ENCODE peak calls at places on chromosomes 13 and 19, in nine cellular contexts. P is colonic mucosa, J is GM13976, V is ascending aorta, L is H9, R is osteocyte, X is fibroblast of lung, B is transverse colon, N is cardiac fibroblast. S is an unnamed sample.

GRCh38 chr13:26488236-26489028 is 69.1 kb upstream of the WASF3 start:
- DNase-seq in P (no peak), J (no peak), V (peak), L (no peak), R (no peak), X (no peak), B (no peak), N (no peak), S (no peak)

GRCh38 chr19:53945441-53945840 is 17.3 kb upstream of the CACNG8 start:
- DNase-seq in P (no peak), J (no peak), V (no peak), L (peak), R (no peak), X (no peak), B (no peak), N (peak), S (no peak)

GRCh38 chr13:30377312-30377685 is 45.0 kb upstream of the UBE2L5 start:
- DNase-seq in P (no peak), J (no peak), V (no peak), L (no peak), R (no peak), X (no peak), B (no peak), N (no peak), S (no peak)

GRCh38 chr19:49073514-49074378 is 1.2 kb upstream of the KCNA7 start:
- DNase-seq in P (no peak), J (no peak), V (no peak), L (peak), R (no peak), X (no peak), B (no peak), N (peak), S (no peak)

GRCh38 chr13:112435973-112436372 is 59.8 kb downstream of the SPACA7 start:
- DNase-seq in P (no peak), J (no peak), V (no peak), L (no peak), R (peak), X (no peak), B (no peak), N (no peak), S (no peak)

GRCh38 chr13:77300176-77301141 is 26.4 kb downstream of the MYCBP2 start:
- DNase-seq in P (no peak), J (no peak), V (no peak), L (no peak), R (no peak), X (peak), B (no peak), N (peak), S (no peak)

GRCh38 chr19:16627194-16627927 is 643 bp downstream of the MED26 start:
- DNase-seq in P (peak), J (no peak), V (no peak), L (no peak), R (no peak), X (peak), B (peak), N (peak), S (peak)

GRCh38 chr19:39998511-39998910 is 1.7 kb downstream of the ZNF546 start:
- DNase-seq in P (no peak), J (no peak), V (no peak), L (no peak), R (no peak), X (peak), B (no peak), N (peak), S (no peak)

GRCh38 chr19:35446194-35446593 is 1.9 kb upstream of the FFAR2 start:
- DNase-seq in P (no peak), J (peak), V (no peak), L (no peak), R (no peak), X (peak), B (no peak), N (no peak), S (peak)

GRCh38 chr13:62702502-62702901 is 1286.9 kb upstream of the PCDH20 start:
- DNase-seq in P (no peak), J (no peak), V (no peak), L (no peak), R (no peak), X (no peak), B (no peak), N (no peak), S (no peak)

GRCh38 chr13:73404581-73404980 is 345.8 kb downstream of the KLF5 start:
- DNase-seq in P (no peak), J (no peak), V (no peak), L (no peak), R (no peak), X (no peak), B (no peak), N (no peak), S (no peak)

GRCh38 chr19:2755448-2755705 is 15.6 kb upstream of the SLC39A3 start:
- DNase-seq in P (no peak), J (no peak), V (no peak), L (no peak), R (no peak), X (no peak), B (no peak), N (no peak), S (no peak)

GRCh38 chr13:31629085-31629785 is 110.1 kb upstream of the RXFP2 start:
- DNase-seq in P (no peak), J (no peak), V (no peak), L (no peak), R (no peak), X (peak), B (no peak), N (peak), S (peak)

GRCh38 chr13:44930280-44930679 is 59.0 kb downstream of the NUFIP1 start:
- DNase-seq in P (no peak), J (no peak), V (no peak), L (no peak), R (peak), X (no peak), B (no peak), N (no peak), S (no peak)

GRCh38 chr13:114219406-114219805 is 15.3 kb upstream of the CDC16 start:
- DNase-seq in P (no peak), J (no peak), V (no peak), L (no peak), R (no peak), X (no peak), B (no peak), N (no peak), S (no peak)

GRCh38 chr13:39317284-39317683 is 279.0 kb downstream of the NHLRC3 start:
- DNase-seq in P (no peak), J (no peak), V (peak), L (no peak), R (no peak), X (peak), B (peak), N (peak), S (no peak)

GRCh38 chr19:41531438-41532311 is 44.3 kb upstream of the CEACAM21 start:
- DNase-seq in P (peak), J (peak), V (peak), L (no peak), R (no peak), X (peak), B (peak), N (peak), S (peak)

GRCh38 chr13:108494991-108495661 is 134.3 kb upstream of the MYO16 start:
- DNase-seq in P (no peak), J (no peak), V (no peak), L (peak), R (no peak), X (peak), B (no peak), N (peak), S (no peak)

GRCh38 chr19:21626091-21626490 is 120.7 kb downstream of the ZNF429 start:
- DNase-seq in P (no peak), J (no peak), V (no peak), L (no peak), R (no peak), X (no peak), B (no peak), N (no peak), S (no peak)

GRCh38 chr19:45311640-45312039 is 11.0 kb downstream of the CKM start:
- DNase-seq in P (no peak), J (no peak), V (no peak), L (peak), R (no peak), X (no peak), B (no peak), N (no peak), S (peak)

GRCh38 chr13:41145136-41145908 is 12.7 kb upstream of the KBTBD6 start:
- DNase-seq in P (no peak), J (no peak), V (no peak), L (no peak), R (no peak), X (peak), B (no peak), N (peak), S (no peak)

GRCh38 chr13:61486496-61486895 is 70.8 kb upstream of the PCDH20 start:
- DNase-seq in P (no peak), J (no peak), V (no peak), L (peak), R (no peak), X (no peak), B (no peak), N (no peak), S (no peak)

GRCh38 chr19:1133471-1133929 is 29.7 kb downstream of the GPX4 start:
- DNase-seq in P (peak), J (peak), V (peak), L (peak), R (no peak), X (no peak), B (peak), N (no peak), S (no peak)

GRCh38 chr19:31392514-31392913 is 43.3 kb upstream of the TSHZ3 start:
- DNase-seq in P (no peak), J (no peak), V (no peak), L (no peak), R (no peak), X (peak), B (no peak), N (no peak), S (no peak)

GRCh38 chr19:36100476-36100875 is 10.5 kb upstream of the OVOL3 start:
- DNase-seq in P (no peak), J (no peak), V (no peak), L (no peak), R (no peak), X (no peak), B (no peak), N (no peak), S (no peak)

GRCh38 chr19:13077233-13077632 is 25.4 kb downstream of the LYL1 start:
- DNase-seq in P (no peak), J (no peak), V (no peak), L (no peak), R (no peak), X (peak), B (no peak), N (no peak), S (no peak)

GRCh38 chr19:12034610-12035009 is 869 bp downstream of the ZNF433 start:
- DNase-seq in P (no peak), J (no peak), V (no peak), L (no peak), R (no peak), X (peak), B (no peak), N (no peak), S (no peak)

GRCh38 chr19:41944336-41944735 is 14.8 kb downstream of the RABAC1 start:
- DNase-seq in P (no peak), J (no peak), V (no peak), L (no peak), R (no peak), X (no peak), B (no peak), N (no peak), S (no peak)

GRCh38 chr19:46755077-46755852 is 9.0 kb upstream of the STRN4 start:
- DNase-seq in P (no peak), J (no peak), V (peak), L (no peak), R (no peak), X (peak), B (no peak), N (peak), S (no peak)

GRCh38 chr13:60931858-60932546 is 483.6 kb downstream of the PCDH20 start:
- DNase-seq in P (no peak), J (no peak), V (no peak), L (no peak), R (no peak), X (no peak), B (no peak), N (peak), S (no peak)

GRCh38 chr13:72462726-72463125 is 264.7 kb downstream of the MZT1 start:
- DNase-seq in P (no peak), J (no peak), V (no peak), L (no peak), R (no peak), X (no peak), B (no peak), N (no peak), S (no peak)

GRCh38 chr13:112838038-112838965 is 130.7 kb upstream of the MCF2L start:
- DNase-seq in P (no peak), J (no peak), V (no peak), L (no peak), R (no peak), X (no peak), B (no peak), N (no peak), S (no peak)

DNA sequence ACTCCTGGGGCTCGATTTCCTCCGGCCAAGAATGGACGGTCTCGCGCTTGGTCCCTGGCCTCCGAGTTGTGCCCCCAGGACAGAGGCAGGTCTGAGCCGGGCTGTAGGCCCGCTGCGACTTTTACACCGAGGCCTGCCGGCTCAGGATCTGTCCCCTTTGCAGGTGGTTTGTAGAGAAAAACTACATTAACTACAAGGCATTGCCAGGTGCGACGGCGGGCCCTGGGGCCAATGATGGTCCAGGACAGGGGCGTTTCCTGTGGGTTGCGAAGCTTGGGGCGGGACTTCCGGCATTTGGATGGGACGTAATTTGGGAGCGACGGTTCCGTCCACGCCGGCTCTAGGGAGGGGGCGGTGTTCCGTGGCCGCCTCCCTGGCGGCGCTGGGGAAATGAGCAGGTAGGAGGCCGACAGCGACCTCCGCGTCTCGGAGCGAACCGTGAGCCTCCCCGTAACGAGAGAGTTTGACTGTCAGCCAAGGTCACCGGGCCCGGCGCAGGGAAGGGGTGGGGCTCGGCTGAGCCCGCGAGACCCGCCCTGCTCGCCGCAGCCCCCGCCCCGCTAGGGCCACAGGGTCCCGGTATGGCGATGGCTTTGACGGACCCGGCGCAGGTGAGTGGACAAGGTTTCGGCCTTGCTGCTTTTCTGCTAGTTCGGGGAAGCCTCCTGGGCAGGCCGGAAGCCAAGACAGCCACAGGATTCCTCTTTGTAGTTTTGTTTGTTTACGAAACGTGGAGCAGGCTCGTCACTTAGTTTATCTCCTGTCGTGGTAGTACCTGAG is at the start of gene ZNF805:
- DNase-seq in P (peak), J (peak), V (peak), L (peak), R (peak), X (peak), B (peak), N (peak), S (peak)
- TF ChIP-seq CTCF in P (no peak), J (no peak), V (no peak), L (no peak), R (no peak), X (no peak), B (peak), N (peak), S (no peak)

DNA sequence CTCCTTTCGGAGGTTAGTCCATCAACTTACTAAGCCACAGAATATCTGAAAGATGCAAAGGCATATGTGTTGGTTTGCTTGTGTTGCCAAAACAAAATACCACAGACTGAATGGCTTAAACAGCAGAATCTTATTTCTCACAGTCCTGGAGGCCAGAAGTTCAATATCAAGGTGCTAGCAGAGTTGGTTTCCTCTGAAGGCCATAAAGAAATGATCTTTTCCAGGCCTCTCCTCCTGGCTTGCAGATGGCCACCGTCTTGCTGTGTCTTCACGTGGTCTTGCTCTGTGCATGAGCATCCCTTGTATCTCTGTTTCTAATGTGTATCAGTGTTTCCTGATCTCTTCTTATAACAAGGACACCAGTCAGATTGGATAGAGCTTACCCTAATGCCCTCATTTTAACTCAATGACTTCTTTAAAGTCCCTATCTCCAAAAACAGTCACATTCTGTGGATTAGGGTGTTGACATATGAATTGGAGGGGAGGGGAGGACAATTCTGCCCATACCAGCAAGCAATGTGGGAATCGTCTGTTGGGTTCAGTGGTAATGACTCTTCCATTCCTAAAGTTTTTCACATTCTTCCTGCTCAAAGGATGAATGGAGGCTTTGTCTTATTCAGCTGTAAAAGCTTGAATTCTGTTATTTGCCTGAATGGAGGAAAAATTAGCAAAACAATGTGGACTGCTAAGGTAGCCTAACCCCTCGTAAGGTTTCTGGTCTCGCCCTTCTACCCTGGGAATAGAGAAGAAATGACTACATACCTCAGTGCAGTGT is 715.7 kb downstream of the DIAPH3 start:
- DNase-seq in P (no peak), J (no peak), V (no peak), L (peak), R (no peak), X (peak), B (no peak), N (peak), S (no peak)
- TF ChIP-seq CTCF in P (no peak), J (no peak), V (no peak), L (no peak), R (no peak), X (no peak), B (no peak), N (no peak), S (no peak)

GRCh38 chr13:110593430-110594130 is 21.8 kb upstream of the NAXD start:
- DNase-seq in P (no peak), J (peak), V (no peak), L (no peak), R (no peak), X (peak), B (no peak), N (peak), S (no peak)
- TF ChIP-seq CTCF in P (peak), J (peak), V (peak), L (peak), R (peak), X (peak), B (peak), N (peak), S (peak)

GRCh38 chr13:29000802-29001201 is 180.7 kb downstream of the MTUS2 start:
- DNase-seq in P (no peak), J (no peak), V (no peak), L (no peak), R (no peak), X (no peak), B (no peak), N (no peak), S (no peak)
- TF ChIP-seq CTCF in P (no peak), J (no peak), V (no peak), L (no peak), R (no peak), X (no peak), B (no peak), N (no peak), S (no peak)

S was measured in CD14-positive monocyte.